ENCODE peak calls at places on chromosomes 16 and 17, in four cellular contexts. One of them, this sample, is unnamed.

GRCh38 chr16:47523342-47524006 is 62.3 kb downstream of the PHKB start:
- DNase-seq in GM12878: peak; percentile 78
- DNase-seq in H1: no peak
- DNase-seq in HepG2: peak; percentile 91
- DNase-seq in this sample: no peak

GRCh38 chr17:15999974-16000827 is 577 bp downstream of the TTC19 start:
- DNase-seq in HepG2: peak; percentile 15
- DNase-seq in GM12878: no peak
- DNase-seq in H1: no peak
- DNase-seq in this sample: no peak

GRCh38 chr17:14346801-14347200 is 45.9 kb downstream of the HS3ST3B1 start:
- DNase-seq in HepG2: no peak
- DNase-seq in H1: no peak
- DNase-seq in GM12878: no peak
- DNase-seq in this sample: no peak

GRCh38 chr17:50464121-50464520 is 4.6 kb downstream of the CHAD start:
- DNase-seq in HepG2: no peak
- DNase-seq in H1: no peak
- DNase-seq in GM12878: no peak
- DNase-seq in this sample: no peak

GRCh38 chr16:80807916-80808315 is 3.5 kb upstream of the CDYL2 start:
- DNase-seq in H1: no peak
- DNase-seq in GM12878: no peak
- DNase-seq in HepG2: no peak
- DNase-seq in this sample: no peak

GRCh38 chr16:79508294-79508693 is 92.2 kb downstream of the MAF start:
- DNase-seq in H1: no peak
- DNase-seq in GM12878: no peak
- DNase-seq in HepG2: no peak
- DNase-seq in this sample: no peak

GRCh38 chr16:19008245-19008644 is 24.5 kb downstream of the TMC7 start:
- DNase-seq in GM12878: no peak
- DNase-seq in HepG2: peak; percentile 71
- DNase-seq in H1: no peak
- DNase-seq in this sample: peak; percentile 44

GRCh38 chr17:77145635-77146632 is 5.2 kb downstream of the SEC14L1 start:
- DNase-seq in GM12878: peak; percentile 71
- DNase-seq in HepG2: peak; percentile 70
- DNase-seq in H1: no peak
- DNase-seq in this sample: peak; percentile 44

GRCh38 chr16:57357330-57358151 is 1.0 kb upstream of the CCL22 start:
- DNase-seq in HepG2: peak; percentile 46
- DNase-seq in H1: no peak
- DNase-seq in GM12878: peak; percentile 60
- DNase-seq in this sample: no peak

GRCh38 chr16:78925071-78925714 is 675.3 kb downstream of the MAF start:
- DNase-seq in HepG2: peak; percentile 24
- DNase-seq in GM12878: no peak
- DNase-seq in H1: peak; percentile 19
- DNase-seq in this sample: peak; percentile 30

GRCh38 chr17:82961366-82962162 is 117.8 kb upstream of the METRNL start:
- DNase-seq in H1: no peak
- DNase-seq in GM12878: no peak
- DNase-seq in HepG2: no peak
- DNase-seq in this sample: no peak

GRCh38 chr16:50694206-50694605 is 800 bp downstream of the NOD2 start:
- DNase-seq in GM12878: no peak
- DNase-seq in H1: no peak
- DNase-seq in HepG2: no peak
- DNase-seq in this sample: no peak

GRCh38 chr17:29615048-29615385 is 7.7 kb downstream of the CORO6 start:
- DNase-seq in H1: no peak
- DNase-seq in GM12878: no peak
- DNase-seq in HepG2: no peak
- DNase-seq in this sample: peak; percentile 36

GRCh38 chr17:42310281-42311156 is 22.2 kb downstream of the STAT5A start:
- DNase-seq in GM12878: no peak
- DNase-seq in H1: no peak
- DNase-seq in HepG2: no peak
- DNase-seq in this sample: no peak

GRCh38 chr17:7233701-7234099 is 617 bp downstream of the DVL2 start:
- DNase-seq in HepG2: no peak
- DNase-seq in GM12878: no peak
- DNase-seq in H1: no peak
- DNase-seq in this sample: no peak

GRCh38 chr17:76196675-76197074 is 43.6 kb downstream of the RNF157 start:
- DNase-seq in H1: no peak
- DNase-seq in GM12878: no peak
- DNase-seq in HepG2: no peak
- DNase-seq in this sample: no peak

GRCh38 chr17:27354491-27355081 is 60.7 kb downstream of the WSB1 start:
- DNase-seq in H1: no peak
- DNase-seq in GM12878: no peak
- DNase-seq in HepG2: peak; percentile 46
- DNase-seq in this sample: no peak

GRCh38 chr17:73770115-73770848 is 126.0 kb upstream of the SDK2 start:
- DNase-seq in H1: no peak
- DNase-seq in GM12878: no peak
- DNase-seq in HepG2: no peak
- DNase-seq in this sample: peak; percentile 88

GRCh38 chr16:28092721-28093382 is 29.3 kb upstream of the GSG1L start:
- DNase-seq in HepG2: no peak
- DNase-seq in GM12878: no peak
- DNase-seq in H1: peak; percentile 59
- DNase-seq in this sample: peak; percentile 60

GRCh38 chr16:53369921-53370320 is 64.3 kb upstream of the RBL2 start:
- DNase-seq in HepG2: no peak
- DNase-seq in H1: no peak
- DNase-seq in GM12878: no peak
- DNase-seq in this sample: no peak
- TF ChIP-seq TCF12 in HepG2: no peak
- TF ChIP-seq TCF12 in H1: no peak
- TF ChIP-seq TCF12 in GM12878: no peak
- TF ChIP-seq TCF12 in this sample: no peak

DNA sequence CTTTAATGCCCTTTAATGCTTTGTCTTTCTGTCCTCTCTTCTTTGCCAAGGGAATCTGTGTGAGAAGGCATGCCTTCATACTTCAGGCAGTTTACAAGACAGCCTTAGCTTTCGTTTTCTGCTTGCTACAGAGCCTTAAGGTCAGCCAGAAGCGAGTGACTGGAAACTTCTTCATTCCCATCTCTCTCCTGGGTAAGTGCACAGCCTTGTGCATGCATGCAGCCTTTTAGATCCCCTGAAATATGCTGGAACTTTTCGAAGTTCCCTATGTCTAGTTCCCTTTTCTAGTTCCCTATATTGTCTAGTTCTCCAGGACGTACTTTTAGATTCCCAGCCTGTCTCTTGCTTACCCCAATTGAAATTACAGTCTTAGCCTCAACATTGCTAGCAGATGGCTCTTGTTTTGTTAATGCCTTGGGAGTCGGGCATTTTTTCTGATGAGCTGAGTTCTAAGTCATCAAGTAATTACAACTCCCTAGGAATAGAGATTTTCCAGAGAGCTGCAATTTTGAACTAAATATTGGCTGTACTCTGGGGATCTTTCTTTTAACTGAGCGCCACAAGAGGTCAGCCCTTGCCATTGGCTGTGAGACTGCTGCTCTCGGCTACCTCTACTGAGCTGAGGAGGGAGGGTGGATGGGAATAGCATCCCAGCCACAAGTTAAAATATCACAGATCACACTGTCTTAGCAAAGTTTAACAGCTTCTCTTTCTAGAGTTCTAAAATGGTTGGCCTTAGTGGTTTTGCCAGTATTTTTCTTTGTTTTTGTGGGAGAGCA is 22.7 kb upstream of the PPM1D start:
- DNase-seq in HepG2: peak; percentile 17
- DNase-seq in H1: no peak
- DNase-seq in GM12878: peak; percentile 30
- DNase-seq in this sample: peak; percentile 33
- H3K9ac ChIP-seq in HepG2: no peak overlapping the region
- H3K9ac ChIP-seq in H1: no peak overlapping the region
- H3K9ac ChIP-seq in GM12878: peak overlapping the region; percentile 24
- H3K9ac ChIP-seq in this sample: no peak overlapping the region

GRCh38 chr16:68921654-68922053 is 78.3 kb downstream of the TANGO6 start:
- DNase-seq in GM12878: no peak
- DNase-seq in H1: no peak
- DNase-seq in HepG2: peak; percentile 61
- DNase-seq in this sample: no peak
- TF ChIP-seq RAD21 in GM12878: no peak
- TF ChIP-seq RAD21 in H1: no peak
- TF ChIP-seq RAD21 in HepG2: no peak
- TF ChIP-seq RAD21 in this sample: no peak

GRCh38 chr16:4307215-4308037 is 8.4 kb upstream of the GLIS2 start:
- DNase-seq in HepG2: peak; percentile 80
- DNase-seq in H1: peak; percentile 90
- DNase-seq in GM12878: peak; percentile 72
- DNase-seq in this sample: peak; percentile 99

GRCh38 chr16:4306439-4307214 is 9.2 kb upstream of the GLIS2 start:
- DNase-seq in HepG2: no peak
- DNase-seq in H1: no peak
- DNase-seq in GM12878: no peak
- DNase-seq in this sample: peak; percentile 70

GRCh38 chr16:4309102-4309832 is 6.6 kb upstream of the GLIS2 start:
- DNase-seq in HepG2: no peak
- DNase-seq in GM12878: no peak
- DNase-seq in H1: no peak
- DNase-seq in this sample: no peak

GRCh38 chr16:4313563-4314531 is 2.0 kb upstream of the GLIS2 start:
- DNase-seq in HepG2: peak; percentile 92
- DNase-seq in H1: no peak
- DNase-seq in GM12878: no peak
- DNase-seq in this sample: peak; percentile 79

DNA sequence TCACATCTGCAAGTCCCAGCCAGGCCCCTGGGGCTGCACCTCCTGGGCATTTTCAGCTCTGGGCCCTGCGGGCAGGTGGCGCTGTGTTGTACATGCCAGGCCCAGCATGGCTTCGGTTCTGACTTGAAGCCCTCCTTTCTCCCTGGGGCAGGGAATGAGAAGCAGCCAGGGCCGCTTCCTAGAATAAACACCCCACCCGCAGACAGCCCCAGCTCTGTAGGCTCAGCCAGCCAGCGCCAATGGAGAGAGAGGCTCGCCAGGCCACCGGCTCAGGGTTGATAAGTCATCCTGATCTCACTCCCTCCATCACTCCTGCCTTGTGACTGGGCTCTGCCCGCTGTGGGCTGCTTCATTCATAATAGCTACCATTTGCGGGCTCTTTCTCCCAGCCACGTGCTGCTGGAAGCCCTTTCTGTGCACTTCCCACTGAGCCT is 6.0 kb upstream of the GLIS2 start:
- DNase-seq in HepG2: peak; percentile 67
- DNase-seq in GM12878: no peak
- DNase-seq in H1: peak; percentile 85
- DNase-seq in this sample: no peak
- TF ChIP-seq TCF12 in HepG2: no peak
- TF ChIP-seq TCF12 in GM12878: no peak
- TF ChIP-seq TCF12 in H1: no peak
- TF ChIP-seq TCF12 in this sample: no peak

GRCh38 chr17:81094224-81094743 is 59.3 kb downstream of the BAIAP2 start:
- DNase-seq in HepG2: no peak
- DNase-seq in H1: no peak
- DNase-seq in GM12878: no peak
- DNase-seq in this sample: no peak

GRCh38 chr17:81092518-81093095 is 57.7 kb downstream of the BAIAP2 start:
- DNase-seq in HepG2: no peak
- DNase-seq in H1: no peak
- DNase-seq in GM12878: no peak
- DNase-seq in this sample: no peak

GRCh38 chr17:81091774-81092517 is 57.0 kb downstream of the BAIAP2 start:
- DNase-seq in H1: no peak
- DNase-seq in GM12878: no peak
- DNase-seq in HepG2: no peak
- DNase-seq in this sample: peak; percentile 88

GRCh38 chr17:81094744-81095607 is 60.0 kb downstream of the BAIAP2 start:
- DNase-seq in GM12878: peak; percentile 21
- DNase-seq in H1: peak; percentile 73
- DNase-seq in HepG2: peak; percentile 90
- DNase-seq in this sample: peak; percentile 84

DNA sequence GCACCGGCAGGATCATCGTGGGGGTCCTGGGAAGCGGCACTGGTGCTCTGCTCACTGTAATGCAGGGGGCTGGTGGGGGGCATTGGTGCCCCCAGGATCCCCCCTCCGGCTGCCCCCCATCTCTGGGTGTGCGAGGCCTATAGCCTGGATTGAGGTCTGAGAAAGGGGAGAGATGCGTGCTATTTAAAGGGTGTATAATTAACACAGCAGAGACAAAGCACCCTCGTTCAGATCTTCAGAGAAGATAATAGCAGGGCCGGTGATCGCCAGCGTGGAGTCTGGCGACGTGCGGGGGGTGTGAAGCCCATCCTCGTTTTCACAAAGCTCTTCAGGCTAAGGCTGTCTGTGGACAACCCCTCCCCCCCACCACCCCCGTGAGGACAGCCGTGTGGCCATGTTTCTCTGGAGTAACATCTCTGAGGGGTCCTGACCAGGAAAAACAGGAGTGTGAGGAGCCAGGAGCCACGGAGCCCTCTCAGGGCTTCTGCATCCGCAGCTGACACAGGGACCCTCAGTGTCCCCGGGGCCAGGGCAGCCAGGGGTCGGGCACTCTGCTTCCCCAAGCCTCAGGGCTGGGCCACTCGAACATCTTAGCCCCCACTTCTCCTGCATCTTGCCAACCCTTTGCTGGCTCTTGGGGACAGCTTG is 58.7 kb downstream of the BAIAP2 start:
- DNase-seq in HepG2: no peak
- DNase-seq in H1: no peak
- DNase-seq in GM12878: no peak
- DNase-seq in this sample: peak; percentile 71
- H3K9ac ChIP-seq in HepG2: no peak overlapping the region
- H3K9ac ChIP-seq in H1: no peak overlapping the region
- H3K9ac ChIP-seq in GM12878: no peak overlapping the region
- H3K9ac ChIP-seq in this sample: peak overlapping the region; percentile 61